ENCODE peak calls at places on chromosomes 2 and 18, in ten cellular contexts. G, Y, T, P, A, Q, X, V, F and M are unnamed samples.

GRCh38 chr2:46814160-46814559 is 101.4 kb downstream of the MCFD2 start:
- DNase-seq in G (no peak), Y (no peak), T (peak), P (peak), A (no peak), Q (no peak), X (no peak), V (no peak), F (no peak), M (peak)

GRCh38 chr2:112579280-112579679 is 5.1 kb upstream of the CHCHD5 start:
- DNase-seq in G (no peak), Y (no peak), T (no peak), P (no peak), A (no peak), Q (no peak), X (peak), V (peak), F (no peak), M (no peak)

GRCh38 chr2:101474752-101475384 is at the start of gene RFX8:
- DNase-seq in G (no peak), Y (no peak), T (no peak), P (peak), A (no peak), Q (peak), X (no peak), V (peak), F (no peak), M (no peak)

GRCh38 chr18:36124841-36125240 is 4.3 kb downstream of the SLC39A6 start:
- DNase-seq in G (no peak), Y (no peak), T (no peak), P (no peak), A (no peak), Q (no peak), X (no peak), V (no peak), F (no peak), M (no peak)

GRCh38 chr2:219581346-219581745 is 9.2 kb downstream of the INHA start:
- DNase-seq in G (no peak), Y (no peak), T (no peak), P (no peak), A (no peak), Q (no peak), X (no peak), V (no peak), F (no peak), M (no peak)

GRCh38 chr2:233082222-233082933 is 22.2 kb downstream of the INPP5D start:
- DNase-seq in G (no peak), Y (no peak), T (no peak), P (peak), A (peak), Q (no peak), X (no peak), V (no peak), F (no peak), M (no peak)

GRCh38 chr2:63013448-63013847 is 37.2 kb upstream of the OTX1 start:
- DNase-seq in G (no peak), Y (no peak), T (no peak), P (no peak), A (no peak), Q (no peak), X (no peak), V (no peak), F (no peak), M (no peak)

GRCh38 chr2:239929504-239929903 is 95.6 kb downstream of the NDUFA10 start:
- DNase-seq in G (no peak), Y (no peak), T (no peak), P (no peak), A (peak), Q (no peak), X (no peak), V (no peak), F (no peak), M (no peak)

GRCh38 chr2:211354481-211354880 is 798.1 kb downstream of the CPS1 start:
- DNase-seq in G (no peak), Y (no peak), T (no peak), P (no peak), A (no peak), Q (no peak), X (no peak), V (no peak), F (no peak), M (no peak)

GRCh38 chr2:71498261-71498701 is 44.9 kb downstream of the DYSF start:
- DNase-seq in G (no peak), Y (no peak), T (no peak), P (no peak), A (no peak), Q (no peak), X (peak), V (peak), F (no peak), M (no peak)

GRCh38 chr2:170764880-170765261 is 5.3 kb upstream of the ERICH2 start:
- DNase-seq in G (no peak), Y (no peak), T (no peak), P (no peak), A (no peak), Q (no peak), X (no peak), V (no peak), F (no peak), M (no peak)